ENCODE peak calls at places on chromosomes 5 and 9, in four cellular contexts. R is IMR-90, Z is SK-N-SH, E is PC-3. D is an unnamed sample.

GRCh38 chr5:140372971-140373487 is 13.0 kb downstream of the SLC4A9 start:
- DNase-seq in R (peak; percentile 69), Z (peak; percentile 79), E (peak; percentile 88), D (peak; percentile 78)

GRCh38 chr9:110994771-110995241 is 43.5 kb downstream of the LPAR1 start:
- DNase-seq in R (peak; percentile 44), Z (no peak), E (no peak), D (peak; percentile 73)

GRCh38 chr5:156647034-156647451 is 203.1 kb upstream of the PPP1R2B start:
- DNase-seq in R (peak; percentile 38), Z (no peak), E (no peak), D (no peak)

GRCh38 chr5:57033503-57033902 is 81.6 kb upstream of the MIER3 start:
- DNase-seq in R (no peak), Z (no peak), E (no peak), D (no peak)

GRCh38 chr5:139141841-139142240 is 56.3 kb downstream of the SIL1 start:
- DNase-seq in R (peak; percentile 91), Z (no peak), E (peak; percentile 22), D (peak; percentile 49)

GRCh38 chr5:130651440-130651839 is 513.6 kb downstream of the HINT1 start:
- DNase-seq in R (no peak), Z (no peak), E (no peak), D (no peak)

GRCh38 chr9:115593587-115594091 is 475.7 kb upstream of the TNC start:
- DNase-seq in R (peak; percentile 78), Z (peak; percentile 48), E (peak; percentile 66), D (peak; percentile 73)

GRCh38 chr5:33174376-33174775 is 266.4 kb upstream of the TARS1 start:
- DNase-seq in R (no peak), Z (no peak), E (no peak), D (no peak)

GRCh38 chr9:77892171-77892570 is 139.4 kb downstream of the GNAQ start:
- DNase-seq in R (no peak), Z (no peak), E (no peak), D (no peak)

GRCh38 chr9:124810513-124811355 is 33.8 kb downstream of the OLFML2A start:
- DNase-seq in R (peak; percentile 90), Z (peak; percentile 27), E (peak; percentile 83), D (peak; percentile 85)

GRCh38 chr5:8813180-8813579 is 732.7 kb downstream of the SEMA5A start:
- DNase-seq in R (no peak), Z (no peak), E (no peak), D (no peak)

GRCh38 chr9:127059648-127060365 is 62.6 kb downstream of the ANGPTL2 start:
- DNase-seq in R (no peak), Z (no peak), E (no peak), D (no peak)

GRCh38 chr5:55634866-55635265 is 77.3 kb downstream of the SLC38A9 start:
- DNase-seq in R (no peak), Z (no peak), E (no peak), D (peak; percentile 21)

GRCh38 chr5:18732556-18733479 is 1098.6 kb downstream of the TAF11L14 start:
- DNase-seq in R (no peak), Z (no peak), E (no peak), D (no peak)

GRCh38 chr9:134644715-134645606 is 3.4 kb downstream of the COL5A1 start:
- DNase-seq in R (peak; percentile 99), Z (peak; percentile 81), E (peak; percentile 90), D (peak; percentile 98)

GRCh38 chr9:128276574-128277270 is 646 bp downstream of the SWI5 start:
- DNase-seq in R (peak; percentile 34), Z (peak; percentile 62), E (no peak), D (peak; percentile 67)

GRCh38 chr9:131395027-131395744 is 1.3 kb downstream of the PRRC2B start:
- DNase-seq in R (no peak), Z (no peak), E (peak; percentile 16), D (peak; percentile 68)

GRCh38 chr9:137279741-137280477 is 2.4 kb downstream of the TOR4A start:
- DNase-seq in R (no peak), Z (no peak), E (no peak), D (no peak)

GRCh38 chr9:84296146-84296843 is 44.3 kb downstream of the SLC28A3 start:
- DNase-seq in R (peak; percentile 90), Z (no peak), E (peak; percentile 25), D (peak; percentile 70)

GRCh38 chr5:62633243-62633642 is 54.6 kb downstream of the LRRC70 start:
- DNase-seq in R (no peak), Z (no peak), E (no peak), D (no peak)

GRCh38 chr5:55160493-55161209 is 680 bp downstream of the GPX8 start:
- DNase-seq in R (peak; percentile 98), Z (no peak), E (peak; percentile 70), D (peak; percentile 98)

GRCh38 chr5:112978836-112979235 is 2.2 kb downstream of the DCP2 start:
- DNase-seq in R (no peak), Z (no peak), E (no peak), D (no peak)

GRCh38 chr9:133707065-133707760 is 30.9 kb downstream of the SARDH start:
- DNase-seq in R (peak; percentile 75), Z (no peak), E (no peak), D (peak; percentile 55)

GRCh38 chr5:136629125-136629790 is 263.9 kb upstream of the TRPC7 start:
- DNase-seq in R (no peak), Z (peak; percentile 12), E (no peak), D (no peak)

GRCh38 chr9:4197548-4197947 is 102.3 kb downstream of the GLIS3 start:
- DNase-seq in R (no peak), Z (peak; percentile 28), E (peak; percentile 34), D (peak; percentile 19)

GRCh38 chr5:143554194-143554717 is 150.8 kb upstream of the NR3C1 start:
- DNase-seq in R (peak; percentile 99), Z (no peak), E (peak; percentile 88), D (peak; percentile 98)

GRCh38 chr9:97808415-97808814 is 44.6 kb upstream of the FOXE1 start:
- DNase-seq in R (no peak), Z (no peak), E (no peak), D (no peak)

GRCh38 chr9:4553951-4554381 is 63.7 kb downstream of the SLC1A1 start:
- DNase-seq in R (peak; percentile 57), Z (no peak), E (peak; percentile 7), D (peak; percentile 49)

GRCh38 chr9:91978739-91979414 is 28.8 kb upstream of the ROR2 start:
- DNase-seq in R (peak; percentile 93), Z (no peak), E (peak; percentile 46), D (peak; percentile 87)

GRCh38 chr9:137366891-137367381 is 56.0 kb downstream of the EXD3 start:
- DNase-seq in R (no peak), Z (no peak), E (no peak), D (no peak)

GRCh38 chr5:107639990-107640389 is 30.7 kb downstream of the EFNA5 start:
- DNase-seq in R (no peak), Z (no peak), E (no peak), D (no peak)

GRCh38 chr9:86707932-86708510 is 239.3 kb downstream of the GAS1 start:
- DNase-seq in R (no peak), Z (no peak), E (no peak), D (no peak)
- H2AFZ ChIP-seq in R (no peak overlapping the region), Z (no peak overlapping the region), E (no peak overlapping the region), D (no peak overlapping the region)

GRCh38 chr5:29387384-29387783 is 1806.1 kb upstream of the CDH6 start:
- DNase-seq in R (no peak), Z (no peak), E (no peak), D (no peak)

GRCh38 chr5:29380029-29380428 is 1813.5 kb upstream of the CDH6 start:
- DNase-seq in R (no peak), Z (no peak), E (no peak), D (no peak)

GRCh38 chr5:29379619-29380018 is 1813.9 kb upstream of the CDH6 start:
- DNase-seq in R (no peak), Z (no peak), E (no peak), D (no peak)

GRCh38 chr5:29378104-29378503 is 1815.4 kb upstream of the CDH6 start:
- DNase-seq in R (no peak), Z (no peak), E (peak; percentile 62), D (no peak)

DNA sequence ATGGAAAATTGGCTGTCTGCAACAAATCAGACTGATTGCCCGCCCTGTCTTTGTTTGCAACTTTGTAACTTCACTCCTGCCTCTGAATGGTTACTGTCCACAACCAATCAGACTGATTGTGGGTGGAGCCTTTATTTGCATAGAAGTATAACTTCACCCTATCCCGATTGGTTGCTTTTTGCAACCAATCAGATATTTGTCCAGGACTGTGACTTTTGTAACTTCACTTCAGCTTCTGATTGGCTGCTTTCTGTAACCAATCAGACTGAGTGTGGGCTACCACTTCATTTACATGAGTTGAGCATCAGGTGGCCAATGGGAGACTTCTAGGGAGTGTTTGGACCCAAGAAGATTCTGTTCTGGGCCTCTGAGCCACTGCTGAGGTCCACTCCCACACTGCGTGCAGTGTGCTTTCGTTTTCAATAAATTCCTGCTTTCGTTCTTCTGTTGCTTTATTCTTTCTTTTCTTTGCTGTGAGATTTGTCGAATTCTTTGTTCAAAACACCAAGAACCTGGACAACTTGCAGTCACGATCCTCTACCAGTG is 1810.7 kb upstream of the CDH6 start:
- DNase-seq in R (no peak), Z (no peak), E (no peak), D (peak; percentile 0)
- H3K9ac ChIP-seq in R (no peak overlapping the region), Z (no peak overlapping the region), E (no peak overlapping the region), D (no peak overlapping the region)

DNA sequence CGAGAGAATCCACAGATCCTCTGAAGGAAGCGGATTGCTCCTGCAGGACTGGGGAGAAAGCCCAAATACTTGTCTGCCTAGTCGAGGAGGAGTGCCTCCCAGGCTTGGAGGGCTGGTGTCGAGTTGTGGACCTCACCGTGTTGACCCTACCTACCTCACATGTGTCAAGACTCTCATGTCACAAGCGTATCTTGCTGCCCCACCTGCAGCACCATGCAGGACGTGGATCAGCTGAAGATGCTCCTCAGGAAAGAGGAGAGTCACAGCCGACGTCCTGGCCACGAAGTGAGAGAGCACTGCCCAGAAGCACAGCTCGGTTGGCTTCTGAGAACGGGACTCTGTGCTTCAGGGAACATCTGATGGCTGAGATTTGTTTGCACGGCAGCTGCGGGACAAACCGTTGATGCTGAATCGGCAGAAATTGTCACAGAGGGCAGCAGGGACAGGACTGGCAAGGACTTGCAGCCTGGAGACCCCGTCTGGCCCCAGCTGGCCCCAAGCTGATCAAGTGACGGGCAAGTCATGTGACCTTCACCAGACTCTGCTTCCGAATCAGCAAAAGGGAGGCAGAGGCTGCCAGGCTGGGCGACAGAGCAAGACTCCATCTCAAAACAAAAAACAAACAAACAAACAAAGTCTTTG is 119.1 kb upstream of the ITGA1 start:
- DNase-seq in R (no peak), Z (no peak), E (no peak), D (no peak)
- H2AFZ ChIP-seq in R (peak overlapping the region; percentile 59), Z (no peak overlapping the region), E (no peak overlapping the region), D (no peak overlapping the region)

GRCh38 chr5:15977851-15978250 is 201.7 kb downstream of the MARCHF11 start:
- DNase-seq in R (no peak), Z (no peak), E (no peak), D (no peak)

GRCh38 chr5:15980835-15981234 is 198.8 kb downstream of the MARCHF11 start:
- DNase-seq in R (no peak), Z (no peak), E (no peak), D (no peak)

GRCh38 chr5:15983392-15983791 is 196.2 kb downstream of the MARCHF11 start:
- DNase-seq in R (no peak), Z (no peak), E (no peak), D (no peak)
- H3K9ac ChIP-seq in R (no peak overlapping the region), Z (no peak overlapping the region), E (no peak overlapping the region), D (no peak overlapping the region)

GRCh38 chr5:980001-980588 is 28.5 kb upstream of the NKD2 start:
- DNase-seq in R (no peak), Z (peak; percentile 40), E (no peak), D (peak; percentile 55)
- H2AFZ ChIP-seq in R (peak overlapping the region; percentile 29), Z (no peak overlapping the region), E (no peak overlapping the region), D (peak overlapping the region; percentile 62)